ENCODE peak calls at places on chromosomes 1 and 21, in eight cellular contexts. One of them, this sample, is unnamed.

GRCh38 chr21:45153358-45154318 is 79.3 kb downstream of the ADARB1 start:
- DNase-seq in tibial nerve: no peak
- DNase-seq in foreskin fibroblast: peak; percentile 12
- DNase-seq in left lung: no peak
- DNase-seq in natural killer cell: no peak
- DNase-seq in glutamatergic neuron: no peak
- DNase-seq in brain microvascular endothelial cell: no peak
- DNase-seq in psoas muscle: no peak
- DNase-seq in this sample: no peak

GRCh38 chr1:169013821-169014220 is 92.7 kb upstream of the ATP1B1 start:
- DNase-seq in foreskin fibroblast: no peak
- DNase-seq in psoas muscle: no peak
- DNase-seq in tibial nerve: no peak
- DNase-seq in left lung: no peak
- DNase-seq in glutamatergic neuron: no peak
- DNase-seq in natural killer cell: no peak
- DNase-seq in brain microvascular endothelial cell: no peak
- DNase-seq in this sample: no peak

GRCh38 chr21:43020771-43021170 is 46.4 kb downstream of the PKNOX1 start:
- DNase-seq in glutamatergic neuron: no peak
- DNase-seq in foreskin fibroblast: no peak
- DNase-seq in brain microvascular endothelial cell: no peak
- DNase-seq in psoas muscle: no peak
- DNase-seq in tibial nerve: no peak
- DNase-seq in left lung: no peak
- DNase-seq in natural killer cell: no peak
- DNase-seq in this sample: no peak

GRCh38 chr1:221217029-221217428 is 337.8 kb downstream of the HLX start:
- DNase-seq in psoas muscle: no peak
- DNase-seq in tibial nerve: no peak
- DNase-seq in glutamatergic neuron: peak; percentile 24
- DNase-seq in foreskin fibroblast: peak; percentile 58
- DNase-seq in brain microvascular endothelial cell: no peak
- DNase-seq in left lung: no peak
- DNase-seq in natural killer cell: no peak
- DNase-seq in this sample: no peak

GRCh38 chr1:220943319-220943718 is 64.1 kb downstream of the HLX start:
- DNase-seq in natural killer cell: no peak
- DNase-seq in brain microvascular endothelial cell: no peak
- DNase-seq in psoas muscle: no peak
- DNase-seq in foreskin fibroblast: no peak
- DNase-seq in glutamatergic neuron: no peak
- DNase-seq in tibial nerve: no peak
- DNase-seq in left lung: no peak
- DNase-seq in this sample: no peak

GRCh38 chr1:76835203-76835602 is 32.1 kb upstream of the ST6GALNAC5 start:
- DNase-seq in left lung: no peak
- DNase-seq in brain microvascular endothelial cell: peak; percentile 3
- DNase-seq in psoas muscle: no peak
- DNase-seq in foreskin fibroblast: no peak
- DNase-seq in natural killer cell: no peak
- DNase-seq in glutamatergic neuron: no peak
- DNase-seq in tibial nerve: no peak
- DNase-seq in this sample: no peak

GRCh38 chr1:185567006-185567405 is 167.2 kb upstream of the HMCN1 start:
- DNase-seq in left lung: no peak
- DNase-seq in psoas muscle: no peak
- DNase-seq in brain microvascular endothelial cell: peak; percentile 86
- DNase-seq in glutamatergic neuron: no peak
- DNase-seq in foreskin fibroblast: peak; percentile 36
- DNase-seq in natural killer cell: no peak
- DNase-seq in tibial nerve: no peak
- DNase-seq in this sample: no peak

GRCh38 chr1:220528679-220529529 is 968 bp downstream of the MARK1 start:
- DNase-seq in foreskin fibroblast: peak; percentile 30
- DNase-seq in psoas muscle: peak; percentile 62
- DNase-seq in left lung: no peak
- DNase-seq in tibial nerve: peak; percentile 31
- DNase-seq in natural killer cell: no peak
- DNase-seq in brain microvascular endothelial cell: no peak
- DNase-seq in glutamatergic neuron: peak; percentile 55
- DNase-seq in this sample: no peak

GRCh38 chr1:86197206-86197855 is 40.8 kb upstream of the COL24A1 start:
- DNase-seq in foreskin fibroblast: peak; percentile 34
- DNase-seq in natural killer cell: no peak
- DNase-seq in psoas muscle: no peak
- DNase-seq in glutamatergic neuron: no peak
- DNase-seq in brain microvascular endothelial cell: no peak
- DNase-seq in tibial nerve: no peak
- DNase-seq in left lung: no peak
- DNase-seq in this sample: no peak

GRCh38 chr1:58874757-58875755 is 91.2 kb upstream of the JUN start:
- DNase-seq in tibial nerve: no peak
- DNase-seq in left lung: no peak
- DNase-seq in natural killer cell: no peak
- DNase-seq in glutamatergic neuron: no peak
- DNase-seq in brain microvascular endothelial cell: no peak
- DNase-seq in psoas muscle: peak; percentile 66
- DNase-seq in foreskin fibroblast: peak; percentile 43
- DNase-seq in this sample: no peak

GRCh38 chr21:28268685-28269084 is 724.0 kb downstream of the LTN1 start:
- DNase-seq in foreskin fibroblast: no peak
- DNase-seq in natural killer cell: no peak
- DNase-seq in brain microvascular endothelial cell: no peak
- DNase-seq in tibial nerve: no peak
- DNase-seq in glutamatergic neuron: no peak
- DNase-seq in left lung: no peak
- DNase-seq in psoas muscle: no peak
- DNase-seq in this sample: no peak

GRCh38 chr1:205563927-205564441 is 59.5 kb downstream of the CDK18 start:
- DNase-seq in natural killer cell: no peak
- DNase-seq in tibial nerve: no peak
- DNase-seq in psoas muscle: no peak
- DNase-seq in left lung: no peak
- DNase-seq in brain microvascular endothelial cell: no peak
- DNase-seq in glutamatergic neuron: no peak
- DNase-seq in foreskin fibroblast: no peak
- DNase-seq in this sample: no peak

GRCh38 chr1:234619794-234620247 is 9.8 kb upstream of the IRF2BP2 start:
- DNase-seq in glutamatergic neuron: no peak
- DNase-seq in left lung: no peak
- DNase-seq in natural killer cell: no peak
- DNase-seq in foreskin fibroblast: no peak
- DNase-seq in brain microvascular endothelial cell: no peak
- DNase-seq in tibial nerve: no peak
- DNase-seq in psoas muscle: no peak
- DNase-seq in this sample: no peak

GRCh38 chr21:42366292-42367010 is at the start of gene TFF1:
- DNase-seq in left lung: no peak
- DNase-seq in glutamatergic neuron: peak; percentile 2
- DNase-seq in natural killer cell: no peak
- DNase-seq in psoas muscle: no peak
- DNase-seq in brain microvascular endothelial cell: peak; percentile 32
- DNase-seq in tibial nerve: no peak
- DNase-seq in foreskin fibroblast: no peak
- DNase-seq in this sample: no peak

GRCh38 chr1:78003070-78003751 is 1.5 kb upstream of the DNAJB4 start:
- DNase-seq in tibial nerve: no peak
- DNase-seq in foreskin fibroblast: no peak
- DNase-seq in natural killer cell: no peak
- DNase-seq in brain microvascular endothelial cell: no peak
- DNase-seq in psoas muscle: no peak
- DNase-seq in glutamatergic neuron: no peak
- DNase-seq in left lung: no peak
- DNase-seq in this sample: no peak

GRCh38 chr1:33151115-33151514 is 30.7 kb downstream of the TRIM62 start:
- DNase-seq in psoas muscle: no peak
- DNase-seq in tibial nerve: no peak
- DNase-seq in brain microvascular endothelial cell: no peak
- DNase-seq in foreskin fibroblast: no peak
- DNase-seq in left lung: no peak
- DNase-seq in natural killer cell: no peak
- DNase-seq in glutamatergic neuron: no peak
- DNase-seq in this sample: no peak

GRCh38 chr1:233654667-233655432 is 40.9 kb downstream of the KCNK1 start:
- DNase-seq in glutamatergic neuron: no peak
- DNase-seq in natural killer cell: no peak
- DNase-seq in brain microvascular endothelial cell: no peak
- DNase-seq in tibial nerve: no peak
- DNase-seq in left lung: no peak
- DNase-seq in foreskin fibroblast: no peak
- DNase-seq in psoas muscle: no peak
- DNase-seq in this sample: no peak

GRCh38 chr21:45013271-45013841 is 61.0 kb upstream of the ADARB1 start:
- DNase-seq in left lung: peak; percentile 16
- DNase-seq in brain microvascular endothelial cell: no peak
- DNase-seq in tibial nerve: no peak
- DNase-seq in natural killer cell: no peak
- DNase-seq in foreskin fibroblast: no peak
- DNase-seq in glutamatergic neuron: no peak
- DNase-seq in psoas muscle: no peak
- DNase-seq in this sample: no peak

GRCh38 chr1:208479435-208479834 is 235.3 kb upstream of the PLXNA2 start:
- DNase-seq in natural killer cell: no peak
- DNase-seq in brain microvascular endothelial cell: no peak
- DNase-seq in psoas muscle: no peak
- DNase-seq in glutamatergic neuron: no peak
- DNase-seq in tibial nerve: no peak
- DNase-seq in foreskin fibroblast: no peak
- DNase-seq in left lung: no peak
- DNase-seq in this sample: no peak

GRCh38 chr1:208475449-208475848 is 231.3 kb upstream of the PLXNA2 start:
- DNase-seq in psoas muscle: no peak
- DNase-seq in glutamatergic neuron: no peak
- DNase-seq in tibial nerve: no peak
- DNase-seq in left lung: no peak
- DNase-seq in natural killer cell: no peak
- DNase-seq in foreskin fibroblast: peak; percentile 28
- DNase-seq in brain microvascular endothelial cell: no peak
- DNase-seq in this sample: no peak

GRCh38 chr1:208476825-208477170 is 232.6 kb upstream of the PLXNA2 start:
- DNase-seq in brain microvascular endothelial cell: no peak
- DNase-seq in glutamatergic neuron: no peak
- DNase-seq in foreskin fibroblast: no peak
- DNase-seq in natural killer cell: no peak
- DNase-seq in psoas muscle: no peak
- DNase-seq in tibial nerve: no peak
- DNase-seq in left lung: no peak
- DNase-seq in this sample: no peak

DNA sequence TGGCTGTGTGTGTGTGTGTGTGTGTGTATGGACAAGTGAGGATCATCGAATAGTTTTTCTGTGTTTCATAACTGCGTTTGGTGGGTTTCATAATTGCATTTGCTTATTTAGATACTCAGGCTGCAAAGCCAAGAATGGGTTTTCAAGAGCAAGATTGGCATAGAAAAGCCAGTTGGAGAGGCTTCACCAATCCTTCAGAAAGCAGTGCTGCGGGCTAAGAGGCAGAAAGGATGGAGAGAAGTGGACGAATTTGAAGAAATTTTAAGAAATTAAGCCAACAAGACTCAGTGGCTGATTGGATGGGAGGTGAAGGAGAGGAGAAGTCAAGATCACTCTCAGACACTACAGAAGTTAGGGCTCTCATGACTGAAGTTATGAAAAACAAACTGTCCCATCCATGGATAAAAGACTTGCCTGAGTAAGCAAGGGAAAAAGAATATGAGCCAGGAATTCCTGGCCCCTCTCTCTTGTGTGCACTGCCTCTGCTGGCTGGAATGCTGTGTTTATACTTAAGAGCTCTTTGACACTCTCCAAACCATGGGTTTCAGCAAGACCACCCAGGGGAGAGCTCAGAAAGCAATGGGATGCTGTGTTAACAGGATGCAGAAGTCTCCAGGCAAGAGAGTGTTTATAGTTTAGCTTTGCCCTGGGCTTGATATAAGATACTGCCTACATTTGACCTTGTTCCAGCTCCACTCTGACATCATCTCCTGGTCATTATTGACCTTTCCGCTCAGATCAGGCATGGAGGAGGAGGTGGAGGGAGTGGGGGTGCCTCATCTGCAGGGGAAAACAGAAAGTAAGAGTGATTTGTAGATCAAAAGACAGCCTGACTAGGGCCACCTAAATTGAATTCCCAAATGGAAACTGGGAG is 232.0 kb upstream of the PLXNA2 start:
- DNase-seq in brain microvascular endothelial cell: no peak
- DNase-seq in foreskin fibroblast: peak; percentile 37
- DNase-seq in psoas muscle: no peak
- DNase-seq in left lung: no peak
- DNase-seq in tibial nerve: no peak
- DNase-seq in natural killer cell: no peak
- DNase-seq in glutamatergic neuron: no peak
- DNase-seq in this sample: no peak
- TF ChIP-seq CTCF in brain microvascular endothelial cell: peak; percentile 30
- TF ChIP-seq CTCF in foreskin fibroblast: peak; percentile 22
- TF ChIP-seq CTCF in psoas muscle: no peak
- TF ChIP-seq CTCF in left lung: no peak
- TF ChIP-seq CTCF in tibial nerve: peak; percentile 23
- TF ChIP-seq CTCF in natural killer cell: no peak
- TF ChIP-seq CTCF in glutamatergic neuron: no peak
- TF ChIP-seq CTCF in this sample: no peak

GRCh38 chr1:114110011-114110410 is 43.7 kb downstream of the SYT6 start:
- DNase-seq in tibial nerve: no peak
- DNase-seq in brain microvascular endothelial cell: no peak
- DNase-seq in psoas muscle: no peak
- DNase-seq in left lung: no peak
- DNase-seq in natural killer cell: no peak
- DNase-seq in glutamatergic neuron: no peak
- DNase-seq in foreskin fibroblast: no peak
- DNase-seq in this sample: no peak
- TF ChIP-seq CTCF in tibial nerve: no peak
- TF ChIP-seq CTCF in brain microvascular endothelial cell: no peak
- TF ChIP-seq CTCF in psoas muscle: no peak
- TF ChIP-seq CTCF in left lung: no peak
- TF ChIP-seq CTCF in natural killer cell: no peak
- TF ChIP-seq CTCF in glutamatergic neuron: no peak
- TF ChIP-seq CTCF in foreskin fibroblast: no peak
- TF ChIP-seq CTCF in this sample: no peak

GRCh38 chr1:52404975-52405338 is 555 bp downstream of the PRPF38A start:
- DNase-seq in psoas muscle: no peak
- DNase-seq in left lung: no peak
- DNase-seq in tibial nerve: no peak
- DNase-seq in foreskin fibroblast: no peak
- DNase-seq in brain microvascular endothelial cell: no peak
- DNase-seq in natural killer cell: no peak
- DNase-seq in glutamatergic neuron: no peak
- DNase-seq in this sample: no peak
- TF ChIP-seq CTCF in psoas muscle: no peak
- TF ChIP-seq CTCF in left lung: no peak
- TF ChIP-seq CTCF in tibial nerve: no peak
- TF ChIP-seq CTCF in foreskin fibroblast: no peak
- TF ChIP-seq CTCF in brain microvascular endothelial cell: no peak
- TF ChIP-seq CTCF in natural killer cell: no peak
- TF ChIP-seq CTCF in glutamatergic neuron: no peak
- TF ChIP-seq CTCF in this sample: no peak

DNA sequence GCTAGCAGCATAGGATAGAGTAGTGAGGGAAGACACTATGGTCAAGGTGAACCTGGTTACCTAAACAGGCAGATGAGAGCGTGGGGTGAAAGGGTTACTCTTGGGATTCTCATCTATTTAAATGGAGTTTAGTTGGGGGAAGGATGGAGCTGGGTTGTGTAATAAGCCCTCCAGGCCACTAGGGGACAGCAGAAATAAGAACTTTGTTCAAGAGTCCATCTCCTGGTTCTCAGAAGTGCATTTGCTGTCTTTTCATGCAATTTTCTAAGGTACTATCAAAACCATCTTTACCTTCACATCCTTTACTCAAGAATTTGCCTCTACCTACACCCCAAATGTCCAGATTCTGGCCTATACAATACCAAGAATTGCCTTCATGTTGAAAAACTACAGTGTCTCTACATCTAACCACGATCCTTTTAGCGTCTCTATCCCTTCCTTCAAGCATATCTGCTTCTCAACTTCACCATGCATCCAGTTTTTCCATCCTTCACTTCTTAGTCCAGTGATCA is 28.0 kb downstream of the SLAMF1 start:
- DNase-seq in psoas muscle: no peak
- DNase-seq in glutamatergic neuron: no peak
- DNase-seq in brain microvascular endothelial cell: no peak
- DNase-seq in left lung: no peak
- DNase-seq in natural killer cell: no peak
- DNase-seq in foreskin fibroblast: no peak
- DNase-seq in tibial nerve: no peak
- DNase-seq in this sample: no peak
- TF ChIP-seq CTCF in psoas muscle: no peak
- TF ChIP-seq CTCF in glutamatergic neuron: peak; percentile 65
- TF ChIP-seq CTCF in brain microvascular endothelial cell: peak; percentile 43
- TF ChIP-seq CTCF in left lung: peak; percentile 64
- TF ChIP-seq CTCF in natural killer cell: peak; percentile 84
- TF ChIP-seq CTCF in foreskin fibroblast: no peak
- TF ChIP-seq CTCF in tibial nerve: no peak
- TF ChIP-seq CTCF in this sample: no peak